ENCODE peak calls at places on chromosomes 11 and 22, in four cellular contexts. Q is tibial nerve, L is bronchial epithelial cell, I is gastrocnemius medialis. A is an unnamed sample.

GRCh38 chr11:68012843-68013610 is 2.9 kb downstream of the ALDH3B1 start:
- DNase-seq in Q (peak; percentile 49), L (peak; percentile 87), I (no peak), A (no peak)

GRCh38 chr11:12275818-12276217 is 101.6 kb upstream of the PARVA start:
- DNase-seq in Q (no peak), L (no peak), I (no peak), A (no peak)

GRCh38 chr11:85756401-85757200 is 54.3 kb downstream of the SYTL2 start:
- DNase-seq in I (no peak), Q (no peak), L (peak; percentile 55), A (no peak)

GRCh38 chr11:104120493-104121200 is 43.3 kb downstream of the PDGFD start:
- DNase-seq in Q (no peak), I (no peak), L (no peak), A (no peak)

GRCh38 chr22:49363526-49364230 is 464.0 kb downstream of the BRD1 start:
- DNase-seq in I (no peak), Q (no peak), L (no peak), A (no peak)

GRCh38 chr22:39275814-39276443 is 31.1 kb upstream of the PDGFB start:
- DNase-seq in Q (no peak), L (no peak), I (no peak), A (no peak)

GRCh38 chr11:17511571-17511970 is 32.6 kb downstream of the USH1C start:
- DNase-seq in L (no peak), Q (no peak), I (no peak), A (no peak)

GRCh38 chr22:35524966-35525686 is 15.5 kb upstream of the RASD2 start:
- DNase-seq in I (no peak), L (no peak), Q (no peak), A (no peak)

GRCh38 chr22:41603873-41604332 is 14.3 kb upstream of the PMM1 start:
- DNase-seq in Q (no peak), I (no peak), L (no peak), A (no peak)

GRCh38 chr11:1199689-1200610 is 22.9 kb upstream of the MUC5B start:
- DNase-seq in I (no peak), Q (no peak), L (no peak), A (no peak)

GRCh38 chr11:4465411-4465810 is 16.3 kb downstream of the OR52K2 start:
- DNase-seq in I (no peak), L (no peak), Q (no peak), A (no peak)

GRCh38 chr11:62719302-62719978 is 7.8 kb downstream of the HNRNPUL2 start:
- DNase-seq in L (no peak), I (no peak), Q (no peak), A (no peak)

GRCh38 chr22:25049770-25050169 is 97.3 kb downstream of the KIAA1671 start:
- DNase-seq in I (no peak), L (no peak), Q (no peak), A (no peak)

GRCh38 chr22:25048659-25049657 is 96.4 kb downstream of the KIAA1671 start:
- DNase-seq in L (peak; percentile 50), I (peak; percentile 27), Q (peak; percentile 61), A (peak; percentile 36)

GRCh38 chr22:25051983-25052710 is 99.6 kb downstream of the KIAA1671 start:
- DNase-seq in Q (no peak), I (no peak), L (no peak), A (no peak)

GRCh38 chr22:25050566-25050965 is 98.0 kb downstream of the KIAA1671 start:
- DNase-seq in L (no peak), Q (no peak), I (no peak), A (no peak)

DNA sequence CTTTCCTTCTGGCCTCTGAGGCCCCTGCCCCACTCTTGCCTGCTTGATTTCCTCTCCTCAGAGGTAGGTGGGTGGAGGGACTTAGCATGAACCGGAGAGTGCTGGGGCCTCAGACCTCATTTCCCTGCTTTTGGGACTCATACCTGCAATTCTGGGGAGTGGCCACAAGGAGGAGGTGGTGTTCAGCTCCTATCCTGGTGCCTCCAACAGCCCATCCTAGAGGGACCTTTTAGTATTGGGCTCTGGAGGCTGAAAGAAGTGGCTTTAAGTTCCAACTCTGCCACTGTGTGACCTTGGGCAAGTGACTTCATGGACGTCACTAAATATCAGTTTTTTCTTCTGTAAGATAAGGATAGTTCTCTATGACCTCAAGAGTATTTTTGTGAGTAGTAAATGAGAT is 98.6 kb downstream of the KIAA1671 start:
- DNase-seq in Q (no peak), I (no peak), L (no peak), A (no peak)
- TF ChIP-seq CTCF in Q (no peak), I (no peak), L (peak; percentile 47), A (no peak)

GRCh38 chr22:47781024-47781423 is 1018.6 kb downstream of the TBC1D22A start:
- DNase-seq in I (no peak), L (no peak), Q (no peak), A (no peak)

GRCh38 chr22:47784367-47784983 is 1022.0 kb downstream of the TBC1D22A start:
- DNase-seq in Q (no peak), I (no peak), L (no peak), A (no peak)

GRCh38 chr22:47781427-47782111 is 1019.1 kb downstream of the TBC1D22A start:
- DNase-seq in Q (no peak), I (no peak), L (no peak), A (no peak)

GRCh38 chr22:47783433-47784366 is 1021.2 kb downstream of the TBC1D22A start:
- DNase-seq in L (no peak), Q (no peak), I (no peak), A (no peak)

GRCh38 chr22:47782461-47783075 is 1020.1 kb downstream of the TBC1D22A start:
- DNase-seq in L (no peak), Q (no peak), I (no peak), A (no peak)
- TF ChIP-seq CTCF in L (no peak), Q (no peak), I (no peak), A (no peak)

GRCh38 chr11:111795333-111795985 is 29.3 kb upstream of the PPP2R1B start:
- DNase-seq in I (no peak), Q (no peak), L (peak; percentile 11), A (no peak)
- TF ChIP-seq CTCF in I (no peak), Q (no peak), L (no peak), A (no peak)

GRCh38 chr11:76836613-76837291 is 24.0 kb upstream of the ACER3 start:
- DNase-seq in L (no peak), Q (no peak), I (no peak), A (no peak)
- TF ChIP-seq CTCF in L (no peak), Q (no peak), I (no peak), A (no peak)

DNA sequence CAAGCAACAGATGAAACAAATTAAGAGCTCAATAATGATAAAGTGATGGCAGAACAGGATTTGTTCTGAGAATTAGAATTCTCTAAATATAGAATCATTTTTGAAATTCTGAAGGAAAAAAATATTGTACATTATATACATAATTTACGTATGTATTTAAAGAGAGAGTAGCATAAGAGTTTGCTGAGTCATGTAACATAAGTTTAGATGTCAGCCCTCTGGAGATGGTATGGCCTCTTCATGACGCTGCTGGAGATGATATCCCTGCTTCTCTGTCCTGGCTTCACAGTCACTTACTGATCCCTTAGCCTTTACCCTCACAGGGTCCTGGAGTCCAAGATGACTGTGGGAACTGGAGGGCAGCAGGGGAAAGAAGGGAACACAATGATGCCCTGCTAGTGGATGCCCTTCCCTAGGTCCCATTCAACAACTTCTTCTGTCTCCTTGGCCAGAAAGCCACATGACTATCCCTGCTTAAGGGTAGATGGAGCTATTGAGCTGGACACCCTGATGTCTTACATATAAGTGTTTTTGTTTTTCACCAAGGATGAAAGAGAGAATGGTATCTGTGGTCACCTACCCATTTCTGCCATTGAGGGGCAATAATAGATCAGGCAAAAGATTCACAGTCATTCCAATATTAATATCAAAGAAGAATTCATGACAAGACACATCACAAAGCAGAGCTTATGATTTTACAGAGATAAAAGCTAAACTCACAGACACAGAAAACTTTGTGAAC is 753.1 kb downstream of the TBC1D22A start:
- DNase-seq in I (no peak), Q (no peak), L (no peak), A (no peak)
- TF ChIP-seq CTCF in I (no peak), Q (no peak), L (no peak), A (no peak)

DNA sequence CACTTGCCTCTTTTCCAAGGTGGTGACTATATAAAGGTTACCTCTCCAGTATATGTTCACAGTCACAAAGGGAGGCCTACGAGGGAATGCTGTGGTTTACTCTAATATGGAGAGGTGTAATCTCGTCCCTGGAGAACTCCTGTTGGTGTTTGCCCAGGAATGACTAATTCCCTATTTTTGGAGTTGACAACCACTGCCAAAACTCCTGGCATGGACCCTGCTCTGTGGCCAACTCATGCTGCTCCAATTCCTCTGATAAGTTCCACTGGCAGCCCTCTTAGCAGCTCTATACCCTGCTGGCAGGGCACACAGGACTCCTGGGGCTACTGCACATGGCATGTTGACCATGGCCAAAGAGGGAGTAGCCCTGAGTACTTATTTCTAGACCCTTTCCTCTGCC is 418.7 kb upstream of the ANO5 start:
- DNase-seq in Q (no peak), L (peak; percentile 4), I (peak; percentile 38), A (no peak)
- TF ChIP-seq CTCF in Q (no peak), L (no peak), I (no peak), A (no peak)

GRCh38 chr11:134625151-134625550 is 213.1 kb upstream of the B3GAT1 start:
- DNase-seq in L (no peak), Q (no peak), I (no peak), A (no peak)
- TF ChIP-seq CTCF in L (no peak), Q (no peak), I (no peak), A (no peak)

DNA sequence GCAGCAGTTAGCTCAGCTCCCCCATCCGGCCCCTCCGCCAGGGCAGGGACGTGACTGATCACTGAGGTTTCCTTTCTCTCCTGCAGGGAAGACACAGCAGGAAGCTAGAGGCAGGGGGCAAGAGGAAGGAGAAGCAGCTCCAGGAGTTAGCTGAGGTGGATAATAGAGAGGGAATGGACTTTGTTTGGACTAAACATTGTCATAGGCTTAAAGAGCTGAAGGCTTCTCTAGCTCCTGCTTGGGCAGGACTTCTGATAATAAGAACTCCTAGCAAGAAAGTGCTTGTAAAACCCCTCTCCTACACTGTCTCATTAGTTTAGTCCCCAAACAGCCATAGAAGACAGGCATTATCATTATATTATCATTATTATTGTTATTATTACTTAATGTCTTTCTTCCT is 53.7 kb downstream of the BUD13 start:
- DNase-seq in I (no peak), Q (no peak), L (no peak), A (no peak)
- TF ChIP-seq CTCF in I (no peak), Q (no peak), L (no peak), A (no peak)

DNA sequence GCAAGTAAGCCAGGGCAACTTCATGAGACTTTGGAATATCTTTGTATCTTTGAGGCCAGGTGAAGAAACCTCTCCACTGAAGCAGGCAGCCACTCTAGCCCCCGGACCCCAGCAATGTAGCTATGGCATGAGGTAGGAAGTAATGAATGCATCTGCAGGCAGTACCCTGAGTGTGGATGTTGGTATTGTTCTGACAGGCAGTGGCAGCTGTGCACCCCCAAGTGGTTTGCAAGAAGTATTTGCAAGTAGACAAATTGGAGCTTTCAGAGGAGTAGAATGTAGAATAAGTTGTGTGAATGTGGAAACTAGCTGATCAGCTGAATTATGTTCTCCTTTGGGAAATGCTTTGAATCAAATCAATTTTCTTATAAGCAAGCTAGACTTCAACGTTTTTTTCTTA is 194.4 kb upstream of the PGR start:
- DNase-seq in L (peak; percentile 9), Q (no peak), I (no peak), A (no peak)
- TF ChIP-seq CTCF in L (no peak), Q (no peak), I (no peak), A (no peak)

A was measured in omental fat pad.